ENCODE peak calls at places on chromosomes 16 and 17, in five cellular contexts. S is BE2C, O is tibial artery, A is GM12865, M is NCI-H2029. L is an unnamed sample.
A peak's percentile ranks its signal among the peaks of the same experiment; 100 is the strongest.

GRCh38 chr17:83189013-83189672 is 109.7 kb downstream of the METRNL start:
- DNase-seq in O (no peak), M (no peak), S (no peak), A (no peak), L (no peak)

GRCh38 chr16:18788828-18789514 is 1.2 kb downstream of the RPS15A start:
- DNase-seq in M (peak; percentile 74), A (no peak), S (no peak), O (no peak), L (no peak)

GRCh38 chr16:89446136-89446974 is 44.0 kb downstream of the ANKRD11 start:
- DNase-seq in O (no peak), A (no peak), M (no peak), S (no peak), L (no peak)

GRCh38 chr17:63703029-63703428 is 3.1 kb upstream of the LIMD2 start:
- DNase-seq in A (no peak), S (no peak), M (no peak), O (no peak), L (no peak)

GRCh38 chr17:33686171-33686570 is 393.1 kb upstream of the ASIC2 start:
- DNase-seq in S (peak; percentile 39), O (no peak), A (peak; percentile 41), M (no peak), L (no peak)

GRCh38 chr17:46158323-46159296 is 34.6 kb downstream of the KANSL1 start:
- DNase-seq in S (no peak), M (no peak), A (no peak), O (no peak), L (no peak)

GRCh38 chr17:80413771-80414507 is 1.0 kb upstream of the ENDOV start:
- DNase-seq in A (no peak), O (no peak), M (no peak), S (no peak), L (no peak)

GRCh38 chr16:87582221-87582965 is 19.9 kb upstream of the JPH3 start:
- DNase-seq in O (peak; percentile 89), S (no peak), M (no peak), A (no peak), L (no peak)

GRCh38 chr16:85970712-85971220 is 71.8 kb downstream of the IRF8 start:
- DNase-seq in A (no peak), M (no peak), S (no peak), O (no peak), L (no peak)

GRCh38 chr17:29495011-29495410 is 71.8 kb downstream of the ABHD15 start:
- DNase-seq in S (no peak), M (no peak), O (no peak), A (no peak), L (no peak)

GRCh38 chr17:19805006-19805405 is 56.9 kb upstream of the ALDH3A1 start:
- DNase-seq in A (no peak), O (no peak), S (no peak), M (no peak), L (no peak)

GRCh38 chr16:50861926-50862325 is 120.0 kb downstream of the CYLD start:
- DNase-seq in O (no peak), S (no peak), A (no peak), M (no peak), L (no peak)

GRCh38 chr16:52498640-52499039 is 48.3 kb downstream of the TOX3 start:
- DNase-seq in S (no peak), O (no peak), M (no peak), A (no peak), L (no peak)

GRCh38 chr17:30091771-30092170 is 24.8 kb upstream of the NSRP1 start:
- DNase-seq in O (no peak), S (no peak), M (no peak), A (no peak), L (no peak)

GRCh38 chr17:82411396-82412053 is 6.6 kb upstream of the HEXD start:
- DNase-seq in A (no peak), S (no peak), O (no peak), M (no peak), L (no peak)

L was measured in LNCaP clone FGC.